ENCODE peak calls at places on chromosomes 1 and 21, in eight cellular contexts. Y is bronchial epithelial cell, M is astrocyte of the spinal cord, N is GM20000, S is breast epithelium, D is GM23338, J is RWPE1, G is pancreas. F is an unnamed sample.

GRCh38 chr1:38929476-38929875 is 12.2 kb downstream of the RHBDL2 start:
- DNase-seq in Y (no peak), G (no peak), D (peak), M (no peak), N (no peak), S (no peak), J (no peak), F (no peak)

GRCh38 chr1:107963601-107964396 is 1.2 kb downstream of the VAV3 start:
- DNase-seq in J (peak), G (no peak), Y (peak), S (no peak), D (peak), M (peak), N (peak), F (peak)

GRCh38 chr1:88800382-88801051 is 90.8 kb downstream of the GTF2B start:
- DNase-seq in S (no peak), J (no peak), M (peak), N (no peak), D (peak), Y (peak), G (no peak), F (no peak)

GRCh38 chr1:13830616-13831280 is 130.8 kb downstream of the PRDM2 start:
- DNase-seq in G (no peak), J (no peak), M (no peak), S (no peak), Y (no peak), D (no peak), N (no peak), F (no peak)

GRCh38 chr21:44785620-44786344 is 15.8 kb downstream of the UBE2G2 start:
- DNase-seq in M (peak), S (no peak), N (no peak), D (no peak), J (no peak), G (no peak), Y (no peak), F (no peak)

GRCh38 chr1:175116210-175116798 is 48.7 kb downstream of the TNN start:
- DNase-seq in N (no peak), S (no peak), G (no peak), D (no peak), J (no peak), M (no peak), Y (no peak), F (no peak)

GRCh38 chr1:235946570-235946981 is 79.9 kb upstream of the LYST start:
- DNase-seq in Y (no peak), D (no peak), N (peak), G (no peak), J (peak), M (peak), S (no peak), F (no peak)

GRCh38 chr1:160125761-160126160 is 10.2 kb downstream of the ATP1A2 start:
- DNase-seq in G (no peak), D (no peak), M (peak), N (no peak), Y (no peak), S (no peak), J (no peak), F (no peak)

GRCh38 chr1:11786168-11786567 is 19.6 kb downstream of the MTHFR start:
- DNase-seq in D (no peak), G (no peak), Y (no peak), M (no peak), N (no peak), S (no peak), J (no peak), F (no peak)

GRCh38 chr1:175865041-175865766 is 121.8 kb upstream of the TNR start:
- DNase-seq in M (no peak), Y (no peak), N (no peak), S (no peak), J (no peak), G (no peak), D (peak), F (no peak)

GRCh38 chr1:181149326-181150000 is 61.0 kb downstream of the IER5 start:
- DNase-seq in Y (no peak), J (no peak), G (no peak), S (no peak), N (peak), M (no peak), D (peak), F (no peak)

GRCh38 chr1:86846166-86846647 is 67.7 kb downstream of the SELENOF start:
- DNase-seq in J (peak), G (no peak), N (no peak), D (no peak), M (peak), Y (peak), S (no peak), F (no peak)

GRCh38 chr21:42040411-42041180 is 30.4 kb upstream of the ZBTB21 start:
- DNase-seq in Y (peak), G (no peak), J (peak), M (peak), N (no peak), D (no peak), S (no peak), F (no peak)

GRCh38 chr21:31142600-31142999 is 104.3 kb upstream of the KRTAP19-8 start:
- DNase-seq in Y (no peak), G (no peak), N (no peak), D (peak), M (no peak), S (no peak), J (no peak), F (no peak)

GRCh38 chr1:25107643-25108010 is 124.7 kb downstream of the SYF2 start:
- DNase-seq in S (no peak), M (peak), J (no peak), N (no peak), G (no peak), Y (no peak), D (no peak), F (no peak)

GRCh38 chr1:173867753-173868265 is at the start of gene GAS5:
- DNase-seq in M (peak), D (peak), N (peak), Y (peak), J (peak), G (peak), S (peak), F (peak)

GRCh38 chr1:203899317-203899716 is 37.9 kb downstream of the SNRPE start:
- DNase-seq in G (no peak), N (no peak), J (no peak), Y (no peak), S (no peak), D (no peak), M (no peak), F (no peak)

GRCh38 chr1:65717815-65718454 is 74.8 kb upstream of the PDE4B start:
- DNase-seq in J (no peak), M (peak), G (no peak), N (no peak), Y (no peak), S (no peak), D (peak), F (no peak)

GRCh38 chr21:31660134-31660565 is 657 bp downstream of the SOD1 start:
- DNase-seq in M (peak), G (no peak), D (peak), J (peak), S (no peak), N (no peak), Y (peak), F (peak)

GRCh38 chr1:168287237-168287664 is 6.6 kb downstream of the TBX19 start:
- DNase-seq in S (no peak), J (peak), D (no peak), G (no peak), N (no peak), M (peak), Y (peak), F (no peak)

GRCh38 chr1:42135426-42135825 is 17.8 kb upstream of the GUCA2B start:
- DNase-seq in J (no peak), G (no peak), S (no peak), M (no peak), N (no peak), D (no peak), Y (no peak), F (no peak)

GRCh38 chr1:202281316-202282016 is 60.3 kb downstream of the UBE2T start:
- DNase-seq in D (peak), N (no peak), M (peak), Y (peak), J (no peak), S (no peak), G (no peak), F (no peak)

GRCh38 chr1:45499415-45499769 is 481 bp downstream of the CCDC163 start:
- DNase-seq in D (no peak), Y (no peak), M (no peak), J (no peak), S (no peak), N (peak), G (no peak), F (no peak)

GRCh38 chr1:53073287-53073686 is 11.3 kb downstream of the PODN start:
- DNase-seq in D (no peak), M (no peak), Y (no peak), S (no peak), J (no peak), G (no peak), N (no peak), F (no peak)

GRCh38 chr1:9596419-9597123 is 7.9 kb downstream of the TMEM201 start:
- DNase-seq in N (no peak), M (no peak), D (no peak), Y (no peak), G (peak), S (no peak), J (no peak), F (no peak)

GRCh38 chr1:108000620-108001105 is 35.7 kb upstream of the VAV3 start:
- DNase-seq in G (peak), N (no peak), D (no peak), Y (peak), M (peak), J (no peak), S (peak), F (no peak)

GRCh38 chr1:234481771-234482170 is 2.8 kb upstream of the TARBP1 start:
- DNase-seq in S (no peak), J (no peak), D (no peak), Y (no peak), G (no peak), M (no peak), N (no peak), F (no peak)

GRCh38 chr1:9473032-9473792 is 66.1 kb upstream of the SLC25A33 start:
- DNase-seq in J (peak), N (no peak), G (no peak), D (no peak), M (peak), Y (peak), S (peak), F (peak)

GRCh38 chr1:31111290-31111951 is 45.9 kb upstream of the PUM1 start:
- DNase-seq in D (peak), S (no peak), M (peak), N (no peak), G (no peak), J (peak), Y (peak), F (no peak)

GRCh38 chr1:26915204-26915842 is 1.5 kb upstream of the NR0B2 start:
- DNase-seq in D (no peak), J (no peak), G (peak), M (no peak), S (no peak), Y (no peak), N (no peak), F (no peak)

GRCh38 chr1:7432102-7432895 is 338.8 kb upstream of the VAMP3 start:
- DNase-seq in M (no peak), D (no peak), Y (no peak), S (no peak), G (peak), J (no peak), N (no peak), F (no peak)

GRCh38 chr1:43565600-43566360 is 35.1 kb downstream of the PTPRF start:
- DNase-seq in D (peak), Y (no peak), M (peak), J (no peak), G (no peak), N (peak), S (no peak), F (peak)

GRCh38 chr1:50605186-50605875 is 182.1 kb upstream of the DMRTA2 start:
- DNase-seq in M (peak), S (no peak), G (no peak), J (peak), Y (peak), D (peak), N (peak), F (no peak)

GRCh38 chr1:78779831-78780230 is 130.2 kb downstream of the IFI44 start:
- DNase-seq in G (no peak), Y (no peak), J (no peak), M (peak), N (no peak), D (no peak), S (no peak), F (no peak)

GRCh38 chr1:209748620-209749019 is 7.2 kb upstream of the TRAF3IP3 start:
- DNase-seq in N (no peak), Y (no peak), D (peak), G (no peak), M (no peak), J (no peak), S (no peak), F (no peak)

GRCh38 chr1:19505694-19506457 is 20.5 kb upstream of the CAPZB start:
- DNase-seq in D (no peak), M (no peak), S (no peak), N (peak), G (no peak), Y (no peak), J (no peak), F (no peak)

GRCh38 chr1:234265861-234266260 is 107.4 kb upstream of the COA6 start:
- DNase-seq in Y (no peak), N (peak), M (no peak), J (no peak), D (no peak), S (no peak), G (no peak), F (no peak)

GRCh38 chr1:223417903-223418663 is 24.9 kb downstream of the CCDC185 start:
- DNase-seq in M (no peak), S (no peak), G (no peak), N (no peak), D (no peak), Y (no peak), J (no peak), F (no peak)

GRCh38 chr1:59155326-59155725 is 141.6 kb upstream of the FGGY start:
- DNase-seq in N (no peak), D (no peak), Y (no peak), J (no peak), S (no peak), M (no peak), G (no peak), F (no peak)
- TF ChIP-seq CTCF in N (no peak), D (no peak), Y (no peak), J (no peak), S (no peak), M (no peak), G (no peak), F (no peak)

GRCh38 chr1:228139931-228140723 is at the start of gene GUK1:
- DNase-seq in J (peak), D (peak), S (peak), N (peak), G (peak), Y (peak), M (peak), F (peak)
- TF ChIP-seq CTCF in J (no peak), D (no peak), S (no peak), N (no peak), G (peak), Y (peak), M (no peak), F (peak)

GRCh38 chr1:212259693-212260480 is 25.3 kb upstream of the PPP2R5A start:
- DNase-seq in M (no peak), D (no peak), J (no peak), S (no peak), G (no peak), N (no peak), Y (no peak), F (no peak)

GRCh38 chr1:212254853-212255363 is 30.3 kb upstream of the PPP2R5A start:
- DNase-seq in D (no peak), N (no peak), M (no peak), S (no peak), Y (no peak), G (no peak), J (no peak), F (no peak)

GRCh38 chr1:212257157-212257556 is 28.1 kb upstream of the PPP2R5A start:
- DNase-seq in J (no peak), D (no peak), M (no peak), N (no peak), S (no peak), G (no peak), Y (no peak), F (no peak)

GRCh38 chr1:212256404-212256803 is 28.8 kb upstream of the PPP2R5A start:
- DNase-seq in M (no peak), S (no peak), G (no peak), N (peak), D (no peak), J (no peak), Y (no peak), F (no peak)

DNA sequence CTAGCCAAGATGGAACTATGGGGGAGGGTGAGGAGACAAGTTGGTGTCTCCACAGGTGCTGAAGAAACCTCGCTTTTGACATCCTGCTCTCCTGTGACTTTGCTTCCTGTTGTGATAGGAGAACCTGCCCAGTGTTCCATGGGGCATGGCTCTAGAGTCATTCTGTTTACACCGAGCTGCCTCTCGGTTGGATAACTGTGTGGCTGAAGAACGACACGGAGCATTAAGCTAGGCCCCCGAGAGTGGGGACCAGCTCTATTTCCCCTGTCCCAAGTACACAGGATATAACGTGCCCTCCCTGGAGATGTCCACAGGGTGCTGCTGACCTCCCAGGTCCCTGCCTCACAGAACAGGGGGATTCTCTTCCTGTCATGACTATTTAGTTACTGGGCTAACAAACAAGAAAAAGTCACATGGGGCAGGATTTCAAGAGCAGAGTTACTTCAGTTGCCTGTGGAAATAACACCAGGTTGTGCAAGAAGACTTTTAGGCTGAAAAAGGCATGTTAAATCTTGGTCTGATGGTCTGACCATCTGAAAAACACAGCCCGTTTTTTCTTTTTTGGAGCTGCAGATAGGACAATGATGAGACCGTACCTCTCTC is 29.4 kb upstream of the PPP2R5A start:
- DNase-seq in M (no peak), Y (peak), D (no peak), J (no peak), G (no peak), S (no peak), N (no peak), F (no peak)
- TF ChIP-seq CTCF in M (no peak), Y (no peak), D (no peak), J (no peak), G (no peak), S (no peak), N (no peak), F (no peak)

GRCh38 chr1:169943963-169944526 is 50.3 kb upstream of the SCYL3 start:
- DNase-seq in S (no peak), J (no peak), Y (no peak), N (no peak), G (peak), D (no peak), M (no peak), F (no peak)
- TF ChIP-seq CTCF in S (no peak), J (no peak), Y (no peak), N (no peak), G (no peak), D (no peak), M (no peak), F (no peak)

DNA sequence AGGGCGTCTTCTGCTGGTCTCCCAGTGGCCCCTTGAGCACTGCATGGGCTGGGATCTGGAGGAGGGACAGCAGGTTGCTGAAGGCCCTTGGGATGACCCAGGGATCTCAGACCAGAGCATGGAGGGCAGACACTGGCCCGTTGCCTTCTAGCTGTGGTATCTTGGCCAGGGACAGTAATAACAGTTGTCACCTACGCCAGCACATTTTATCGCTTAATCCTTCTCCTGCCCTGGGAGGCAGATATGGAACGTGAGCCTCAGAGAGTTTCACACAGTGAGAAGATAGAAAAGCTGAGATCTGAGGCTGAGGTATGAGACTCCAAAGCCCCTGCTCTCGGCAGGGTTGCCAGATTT is 40.1 kb upstream of the RD3 start:
- DNase-seq in S (no peak), M (no peak), G (no peak), J (no peak), D (no peak), Y (no peak), N (no peak), F (no peak)
- TF ChIP-seq CTCF in S (no peak), M (no peak), G (no peak), J (no peak), D (no peak), Y (no peak), N (no peak), F (no peak)

GRCh38 chr1:207822602-207823451 is 71.0 kb downstream of the CD46 start:
- DNase-seq in S (peak), J (peak), G (peak), M (no peak), N (peak), Y (no peak), D (peak), F (no peak)

GRCh38 chr1:207824691-207825090 is 72.8 kb downstream of the CD46 start:
- DNase-seq in J (no peak), Y (peak), D (no peak), M (no peak), S (no peak), G (no peak), N (no peak), F (no peak)

GRCh38 chr1:207825296-207825695 is 73.4 kb downstream of the CD46 start:
- DNase-seq in J (no peak), S (no peak), G (no peak), Y (no peak), D (no peak), M (no peak), N (no peak), F (no peak)

GRCh38 chr1:207823531-207823879 is 71.7 kb downstream of the CD46 start:
- DNase-seq in D (no peak), J (no peak), S (no peak), M (no peak), Y (no peak), G (no peak), N (no peak), F (no peak)

DNA sequence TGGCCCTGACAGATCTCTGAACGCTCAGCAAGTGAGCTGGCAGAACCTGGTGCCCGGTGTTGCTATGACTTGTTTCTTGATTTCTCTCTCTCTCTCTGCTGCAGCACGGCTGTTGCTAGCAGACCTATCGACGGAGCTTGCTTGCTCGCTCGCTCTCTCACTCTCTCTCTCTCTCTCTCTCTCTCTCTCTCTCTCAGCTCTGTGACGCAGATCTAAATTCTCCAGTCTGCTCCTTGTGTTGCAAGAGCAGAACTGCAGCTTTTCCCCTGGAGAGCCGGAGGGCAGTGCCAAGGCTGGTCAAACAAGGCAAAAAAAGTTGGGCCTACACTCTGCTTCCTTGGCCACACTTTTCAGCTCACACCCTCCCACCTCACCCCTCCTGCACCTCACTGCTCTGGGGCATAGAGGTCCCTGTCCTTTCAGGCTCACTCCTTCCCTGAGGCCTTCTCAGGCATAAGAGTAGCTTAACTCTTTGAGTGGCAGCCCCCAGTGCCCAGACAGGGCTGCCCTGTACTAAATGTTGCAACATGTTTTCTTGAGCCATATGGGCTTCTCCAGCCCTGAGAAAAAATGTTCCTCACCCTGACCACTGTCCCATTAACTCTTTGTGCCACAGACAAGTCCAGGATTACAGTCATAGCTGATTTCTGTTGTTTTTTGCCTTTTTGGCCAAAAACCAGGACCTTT is 72.2 kb downstream of the CD46 start:
- DNase-seq in G (peak), Y (peak), D (peak), J (peak), M (peak), N (peak), S (peak), F (peak)
- TF ChIP-seq CTCF in G (peak), Y (peak), D (peak), J (peak), M (peak), N (peak), S (peak), F (peak)

F was measured in neural crest cell.